ENCODE peak calls at places on chromosomes 7 and 10, in four cellular contexts. One of them, this sample, is unnamed.
A peak's percentile ranks its signal among the peaks of the same experiment; 100 is the strongest.

GRCh38 chr7:98988641-98989040 is 110.3 kb downstream of the TRRAP start:
- DNase-seq in HCT116: no peak
- DNase-seq in GM06990: no peak
- DNase-seq in fibroblast of the aortic adventitia: no peak
- DNase-seq in this sample: no peak

GRCh38 chr7:4612939-4613841 is 68.9 kb upstream of the FOXK1 start:
- DNase-seq in HCT116: no peak
- DNase-seq in GM06990: no peak
- DNase-seq in fibroblast of the aortic adventitia: peak; percentile 56
- DNase-seq in this sample: no peak

GRCh38 chr10:18501198-18501597 is 150.2 kb downstream of the NSUN6 start:
- DNase-seq in HCT116: no peak
- DNase-seq in GM06990: peak; percentile 15
- DNase-seq in fibroblast of the aortic adventitia: peak; percentile 20
- DNase-seq in this sample: no peak

GRCh38 chr7:105876964-105877601 is 684 bp upstream of the ATXN7L1 start:
- DNase-seq in HCT116: peak; percentile 4
- DNase-seq in GM06990: no peak
- DNase-seq in fibroblast of the aortic adventitia: peak; percentile 54
- DNase-seq in this sample: no peak

GRCh38 chr10:63628526-63629362 is 107.5 kb downstream of the REEP3 start:
- DNase-seq in HCT116: peak; percentile 49
- DNase-seq in GM06990: peak; percentile 69
- DNase-seq in fibroblast of the aortic adventitia: no peak
- DNase-seq in this sample: peak; percentile 90

GRCh38 chr7:42953989-42954388 is 21.8 kb downstream of the MRPL32 start:
- DNase-seq in HCT116: no peak
- DNase-seq in GM06990: no peak
- DNase-seq in fibroblast of the aortic adventitia: no peak
- DNase-seq in this sample: no peak

GRCh38 chr7:65953890-65954289 is 28.1 kb downstream of the GUSB start:
- DNase-seq in HCT116: no peak
- DNase-seq in GM06990: no peak
- DNase-seq in fibroblast of the aortic adventitia: no peak
- DNase-seq in this sample: no peak

GRCh38 chr7:77391230-77391629 is 24.9 kb downstream of the GSAP start:
- DNase-seq in HCT116: no peak
- DNase-seq in GM06990: peak; percentile 26
- DNase-seq in fibroblast of the aortic adventitia: no peak
- DNase-seq in this sample: no peak

GRCh38 chr7:96182424-96183158 is 139.3 kb downstream of the SLC25A13 start:
- DNase-seq in HCT116: no peak
- DNase-seq in GM06990: no peak
- DNase-seq in fibroblast of the aortic adventitia: no peak
- DNase-seq in this sample: no peak

GRCh38 chr7:93943816-93944540 is 22.4 kb downstream of the GNG11 start:
- DNase-seq in HCT116: no peak
- DNase-seq in GM06990: no peak
- DNase-seq in fibroblast of the aortic adventitia: no peak
- DNase-seq in this sample: no peak

GRCh38 chr7:3056713-3057388 is 13.2 kb upstream of the CARD11 start:
- DNase-seq in HCT116: no peak
- DNase-seq in GM06990: no peak
- DNase-seq in fibroblast of the aortic adventitia: no peak
- DNase-seq in this sample: no peak

GRCh38 chr7:108034586-108034985 is 31.6 kb upstream of the LAMB1 start:
- DNase-seq in HCT116: no peak
- DNase-seq in GM06990: no peak
- DNase-seq in fibroblast of the aortic adventitia: no peak
- DNase-seq in this sample: no peak

GRCh38 chr7:66921396-66921917 is 432 bp downstream of the TMEM248 start:
- DNase-seq in HCT116: no peak
- DNase-seq in GM06990: peak; percentile 30
- DNase-seq in fibroblast of the aortic adventitia: peak; percentile 72
- DNase-seq in this sample: no peak

GRCh38 chr7:55573526-55573925 is 1.2 kb upstream of the VOPP1 start:
- DNase-seq in HCT116: no peak
- DNase-seq in GM06990: no peak
- DNase-seq in fibroblast of the aortic adventitia: peak; percentile 30
- DNase-seq in this sample: no peak

GRCh38 chr7:37039131-37039719 is 314.9 kb upstream of the AOAH start:
- DNase-seq in HCT116: no peak
- DNase-seq in GM06990: no peak
- DNase-seq in fibroblast of the aortic adventitia: no peak
- DNase-seq in this sample: no peak

GRCh38 chr10:35458500-35459448 is 122.5 kb downstream of the CCNY start:
- DNase-seq in HCT116: no peak
- DNase-seq in GM06990: no peak
- DNase-seq in fibroblast of the aortic adventitia: no peak
- DNase-seq in this sample: no peak

GRCh38 chr10:73974309-73974946 is 23.5 kb upstream of the VCL start:
- DNase-seq in HCT116: no peak
- DNase-seq in GM06990: no peak
- DNase-seq in fibroblast of the aortic adventitia: no peak
- DNase-seq in this sample: no peak

GRCh38 chr10:31146496-31147219 is 115.0 kb upstream of the ZNF438 start:
- DNase-seq in HCT116: peak; percentile 60
- DNase-seq in GM06990: no peak
- DNase-seq in fibroblast of the aortic adventitia: peak; percentile 66
- DNase-seq in this sample: peak; percentile 83

GRCh38 chr7:27254625-27255024 is 12.0 kb downstream of the EVX1 start:
- DNase-seq in HCT116: no peak
- DNase-seq in GM06990: no peak
- DNase-seq in fibroblast of the aortic adventitia: no peak
- DNase-seq in this sample: no peak

GRCh38 chr10:4429538-4429937 is 396.5 kb upstream of the AKR1E2 start:
- DNase-seq in HCT116: no peak
- DNase-seq in GM06990: no peak
- DNase-seq in fibroblast of the aortic adventitia: no peak
- DNase-seq in this sample: no peak

GRCh38 chr10:70508912-70509366 is 30.4 kb downstream of the PALD1 start:
- DNase-seq in HCT116: no peak
- DNase-seq in GM06990: no peak
- DNase-seq in fibroblast of the aortic adventitia: peak; percentile 22
- DNase-seq in this sample: no peak

GRCh38 chr7:80843018-80843671 is 75.7 kb downstream of the SEMA3C start:
- DNase-seq in HCT116: no peak
- DNase-seq in GM06990: no peak
- DNase-seq in fibroblast of the aortic adventitia: peak; percentile 57
- DNase-seq in this sample: no peak

GRCh38 chr10:22573820-22574569 is 140.4 kb downstream of the PIP4K2A start:
- DNase-seq in HCT116: peak; percentile 32
- DNase-seq in GM06990: no peak
- DNase-seq in fibroblast of the aortic adventitia: peak; percentile 61
- DNase-seq in this sample: no peak
- TF ChIP-seq CTCF in HCT116: peak; percentile 54
- TF ChIP-seq CTCF in GM06990: peak; percentile 54
- TF ChIP-seq CTCF in fibroblast of the aortic adventitia: peak; percentile 58
- TF ChIP-seq CTCF in this sample: peak; percentile 25

GRCh38 chr7:135662373-135663114 is at the start of gene STMP1:
- DNase-seq in HCT116: peak; percentile 85
- DNase-seq in GM06990: peak; percentile 98
- DNase-seq in fibroblast of the aortic adventitia: peak; percentile 93
- DNase-seq in this sample: no peak

GRCh38 chr7:135664046-135664589 is 1.8 kb downstream of the STMP1 start:
- DNase-seq in HCT116: no peak
- DNase-seq in GM06990: no peak
- DNase-seq in fibroblast of the aortic adventitia: peak; percentile 49
- DNase-seq in this sample: no peak

GRCh38 chr7:135659159-135659837 is 3.0 kb upstream of the STMP1 start:
- DNase-seq in HCT116: no peak
- DNase-seq in GM06990: no peak
- DNase-seq in fibroblast of the aortic adventitia: no peak
- DNase-seq in this sample: no peak

GRCh38 chr7:135661311-135662122 is 797 bp upstream of the STMP1 start:
- DNase-seq in HCT116: no peak
- DNase-seq in GM06990: no peak
- DNase-seq in fibroblast of the aortic adventitia: no peak
- DNase-seq in this sample: no peak

GRCh38 chr7:135662123-135662372 is 266 bp upstream of the STMP1 start:
- DNase-seq in HCT116: no peak
- DNase-seq in GM06990: no peak
- DNase-seq in fibroblast of the aortic adventitia: no peak
- DNase-seq in this sample: no peak
- TF ChIP-seq CTCF in HCT116: no peak
- TF ChIP-seq CTCF in GM06990: no peak
- TF ChIP-seq CTCF in fibroblast of the aortic adventitia: no peak
- TF ChIP-seq CTCF in this sample: no peak

GRCh38 chr7:151137076-151137611 is 30.4 kb downstream of the GBX1 start:
- DNase-seq in HCT116: no peak
- DNase-seq in GM06990: no peak
- DNase-seq in fibroblast of the aortic adventitia: no peak
- DNase-seq in this sample: no peak

GRCh38 chr7:151137841-151138540 is 29.5 kb downstream of the GBX1 start:
- DNase-seq in HCT116: no peak
- DNase-seq in GM06990: no peak
- DNase-seq in fibroblast of the aortic adventitia: no peak
- DNase-seq in this sample: no peak

GRCh38 chr7:151139791-151140190 is 27.7 kb downstream of the GBX1 start:
- DNase-seq in HCT116: no peak
- DNase-seq in GM06990: no peak
- DNase-seq in fibroblast of the aortic adventitia: no peak
- DNase-seq in this sample: no peak

GRCh38 chr7:151139071-151139521 is 28.4 kb downstream of the GBX1 start:
- DNase-seq in HCT116: no peak
- DNase-seq in GM06990: no peak
- DNase-seq in fibroblast of the aortic adventitia: no peak
- DNase-seq in this sample: no peak

GRCh38 chr7:151138541-151138910 is 29.0 kb downstream of the GBX1 start:
- DNase-seq in HCT116: no peak
- DNase-seq in GM06990: no peak
- DNase-seq in fibroblast of the aortic adventitia: no peak
- DNase-seq in this sample: no peak
- TF ChIP-seq CTCF in HCT116: no peak
- TF ChIP-seq CTCF in GM06990: no peak
- TF ChIP-seq CTCF in fibroblast of the aortic adventitia: no peak
- TF ChIP-seq CTCF in this sample: no peak

GRCh38 chr10:68080853-68081431 is 5.9 kb upstream of the HERC4 start:
- DNase-seq in HCT116: no peak
- DNase-seq in GM06990: no peak
- DNase-seq in fibroblast of the aortic adventitia: no peak
- DNase-seq in this sample: no peak

GRCh38 chr10:68081916-68082315 is 6.8 kb upstream of the HERC4 start:
- DNase-seq in HCT116: no peak
- DNase-seq in GM06990: no peak
- DNase-seq in fibroblast of the aortic adventitia: no peak
- DNase-seq in this sample: no peak

GRCh38 chr10:68086011-68086410 is 10.9 kb upstream of the HERC4 start:
- DNase-seq in HCT116: no peak
- DNase-seq in GM06990: no peak
- DNase-seq in fibroblast of the aortic adventitia: no peak
- DNase-seq in this sample: no peak

GRCh38 chr10:68083953-68084352 is 8.9 kb upstream of the HERC4 start:
- DNase-seq in HCT116: no peak
- DNase-seq in GM06990: no peak
- DNase-seq in fibroblast of the aortic adventitia: no peak
- DNase-seq in this sample: no peak

GRCh38 chr10:68082815-68083395 is 7.8 kb upstream of the HERC4 start:
- DNase-seq in HCT116: no peak
- DNase-seq in GM06990: no peak
- DNase-seq in fibroblast of the aortic adventitia: peak; percentile 73
- DNase-seq in this sample: no peak
- TF ChIP-seq CTCF in HCT116: peak; percentile 32
- TF ChIP-seq CTCF in GM06990: no peak
- TF ChIP-seq CTCF in fibroblast of the aortic adventitia: peak; percentile 51
- TF ChIP-seq CTCF in this sample: no peak

GRCh38 chr7:142375710-142376313 is 118.0 kb upstream of the PRSS58 start:
- DNase-seq in HCT116: peak; percentile 10
- DNase-seq in GM06990: no peak
- DNase-seq in fibroblast of the aortic adventitia: peak; percentile 43
- DNase-seq in this sample: no peak
- TF ChIP-seq CTCF in HCT116: peak; percentile 50
- TF ChIP-seq CTCF in GM06990: peak; percentile 4
- TF ChIP-seq CTCF in fibroblast of the aortic adventitia: no peak
- TF ChIP-seq CTCF in this sample: no peak

DNA sequence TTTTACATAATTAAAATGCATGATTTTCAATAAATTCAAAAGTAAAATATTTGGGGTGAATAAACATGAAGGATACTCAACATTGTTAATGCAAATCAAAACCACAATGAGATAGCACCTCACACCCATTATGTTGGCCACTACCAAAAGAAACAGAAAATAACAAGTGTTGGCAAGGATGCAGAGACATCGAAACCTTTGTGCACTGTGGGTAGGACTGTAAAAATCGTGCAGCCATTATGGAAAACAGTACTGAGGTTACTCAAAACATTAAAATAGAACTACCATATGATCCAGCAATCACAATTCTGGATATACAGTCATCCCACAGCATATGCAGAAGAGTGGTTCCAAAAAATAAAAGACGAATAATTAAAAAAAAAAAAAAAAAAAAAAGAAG is 13.1 kb downstream of the EZH2 start:
- DNase-seq in HCT116: no peak
- DNase-seq in GM06990: no peak
- DNase-seq in fibroblast of the aortic adventitia: no peak
- DNase-seq in this sample: no peak
- TF ChIP-seq CTCF in HCT116: no peak
- TF ChIP-seq CTCF in GM06990: no peak
- TF ChIP-seq CTCF in fibroblast of the aortic adventitia: no peak
- TF ChIP-seq CTCF in this sample: no peak